ENCODE peak calls at places on chromosome 17, in nine cellular contexts. P is caudate nucleus; Z is H9; F is NB4; Y is activated CD8-positive, alpha-beta memory T cell treated with anti-CD3 and anti-CD28 coated beads for 1 hour; K is NCI-H2081; S is left ventricle myocardium inferior; W is neural progenitor cell; T is activated CD4-positive, alpha-beta T cell treated with anti-CD3 and anti-CD28 coated beads, Interleukin-2, amount 50 U/mL, for 4 hours. M is an unnamed sample.

GRCh38 chr17:80372456-80372855 is 42.5 kb upstream of the ENDOV start:
- DNase-seq in Z (no peak), P (no peak), Y (no peak), S (no peak), K (no peak), T (no peak), W (no peak), F (no peak), M (no peak)

GRCh38 chr17:16477255-16477654 is 14.7 kb downstream of the LRRC75A start:
- DNase-seq in S (peak), Z (peak), K (no peak), T (no peak), W (no peak), P (no peak), F (no peak), Y (no peak), M (no peak)

GRCh38 chr17:39553326-39553945 is 54.3 kb downstream of the NEUROD2 start:
- DNase-seq in W (no peak), T (no peak), Z (no peak), K (no peak), S (no peak), F (peak), Y (no peak), P (peak), M (no peak)

GRCh38 chr17:63533433-63534077 is 10.4 kb downstream of the KCNH6 start:
- DNase-seq in S (no peak), F (peak), Y (no peak), T (no peak), W (no peak), Z (no peak), K (no peak), P (no peak), M (no peak)

GRCh38 chr17:58208344-58208743 is 10.7 kb downstream of the MKS1 start:
- DNase-seq in Y (no peak), W (no peak), Z (peak), K (no peak), P (no peak), T (no peak), F (no peak), S (no peak), M (no peak)

GRCh38 chr17:81032641-81033422 is 2.1 kb upstream of the BAIAP2 start:
- DNase-seq in P (no peak), F (no peak), Z (no peak), Y (no peak), S (no peak), W (no peak), K (no peak), T (no peak), M (no peak)

GRCh38 chr17:39714234-39714633 is 14.4 kb downstream of the ERBB2 start:
- DNase-seq in P (no peak), K (no peak), T (no peak), F (no peak), Z (no peak), Y (no peak), W (no peak), S (no peak), M (no peak)

GRCh38 chr17:969767-970387 is 9.7 kb downstream of the NXN start:
- DNase-seq in Z (no peak), P (no peak), K (peak), Y (no peak), T (no peak), W (peak), S (no peak), F (no peak), M (no peak)

GRCh38 chr17:7363311-7363710 is 8.4 kb downstream of the TMEM95 start:
- DNase-seq in W (no peak), Z (no peak), Y (no peak), T (no peak), F (no peak), P (no peak), K (no peak), S (no peak), M (no peak)

GRCh38 chr17:30476726-30477082 is 504 bp upstream of the GOSR1 start:
- DNase-seq in K (no peak), W (peak), Y (no peak), P (peak), T (no peak), F (no peak), Z (no peak), S (no peak), M (no peak)

GRCh38 chr17:60599220-60599619 is 773 bp upstream of the PPM1D start:
- DNase-seq in S (no peak), P (peak), F (no peak), T (no peak), Z (no peak), W (no peak), Y (no peak), K (no peak), M (no peak)

GRCh38 chr17:47621293-47622178 is 28.2 kb upstream of the KPNB1 start:
- DNase-seq in F (peak), T (no peak), P (peak), W (peak), Y (no peak), K (no peak), Z (peak), S (no peak), M (no peak)

M was measured in left lobe of liver.